ENCODE peak calls at places on chromosomes 7 and 10, in four cellular contexts. H is prostate gland, C is HCT116, T is H1. E is an unnamed sample.

GRCh38 chr10:24278519-24278889 is 69.6 kb downstream of the KIAA1217 start:
- DNase-seq in C (no peak), T (no peak), H (no peak), E (no peak)

GRCh38 chr10:47326306-47326926 is 4.2 kb downstream of the GDF2 start:
- DNase-seq in H (no peak), T (no peak), C (no peak), E (peak)

GRCh38 chr10:20776384-20776783 is 120.7 kb downstream of the NEBL start:
- DNase-seq in H (no peak), C (no peak), T (no peak), E (no peak)

GRCh38 chr7:30380294-30380693 is 95.9 kb downstream of the ZNRF2 start:
- DNase-seq in C (no peak), T (no peak), H (no peak), E (no peak)

GRCh38 chr7:77783540-77783939 is 14.7 kb downstream of the TMEM60 start:
- DNase-seq in T (no peak), C (no peak), H (no peak), E (no peak)

GRCh38 chr10:12340371-12340770 is 9.0 kb upstream of the CAMK1D start:
- DNase-seq in C (no peak), T (no peak), H (no peak), E (no peak)

GRCh38 chr7:22204312-22204711 is 152.6 kb downstream of the RAPGEF5 start:
- DNase-seq in C (no peak), T (no peak), H (no peak), E (no peak)

GRCh38 chr10:124722812-124723783 is 21.1 kb downstream of the FAM53B start:
- DNase-seq in H (no peak), T (no peak), C (no peak), E (peak)

GRCh38 chr10:111565542-111565941 is 488.7 kb downstream of the ADRA2A start:
- DNase-seq in T (no peak), H (no peak), C (no peak), E (no peak)

GRCh38 chr10:86599729-86600128 is 54.6 kb upstream of the OPN4 start:
- DNase-seq in H (no peak), T (no peak), C (no peak), E (no peak)

GRCh38 chr10:23081891-23082290 is 13.5 kb upstream of the MSRB2 start:
- DNase-seq in C (peak), H (no peak), T (no peak), E (no peak)

GRCh38 chr7:115634633-115635032 is 395.9 kb downstream of the TFEC start:
- DNase-seq in H (no peak), T (no peak), C (no peak), E (no peak)

GRCh38 chr10:79243211-79244067 is 103.8 kb upstream of the PPIF start:
- DNase-seq in T (no peak), C (no peak), H (no peak), E (no peak)

GRCh38 chr7:124462249-124462648 is 303.3 kb downstream of the GPR37 start:
- DNase-seq in C (no peak), T (no peak), H (no peak), E (no peak)

GRCh38 chr10:103514244-103514643 is 20.7 kb downstream of the NEURL1 start:
- DNase-seq in T (no peak), C (no peak), H (no peak), E (peak)

GRCh38 chr7:43583424-43584199 is 704 bp downstream of the STK17A start:
- DNase-seq in C (no peak), T (no peak), H (peak), E (peak)

GRCh38 chr10:48535416-48536225 is 69.3 kb downstream of the ARHGAP22 start:
- DNase-seq in C (no peak), H (no peak), T (no peak), E (no peak)

GRCh38 chr10:119687192-119688032 is 36.2 kb downstream of the BAG3 start:
- DNase-seq in T (peak), H (no peak), C (no peak), E (no peak)

GRCh38 chr10:42988517-42989395 is 88.1 kb upstream of the RET start:
- DNase-seq in T (no peak), H (no peak), C (no peak), E (peak)

GRCh38 chr7:18895456-18895855 is 222.0 kb downstream of the TWIST1 start:
- DNase-seq in C (peak), H (no peak), T (no peak), E (no peak)

GRCh38 chr7:1555813-1556540 is at the start of gene TMEM184A:
- DNase-seq in H (peak), C (peak), T (no peak), E (no peak)

GRCh38 chr10:25865267-25865666 is 68.8 kb upstream of the MYO3A start:
- DNase-seq in T (no peak), H (no peak), C (no peak), E (no peak)

GRCh38 chr10:3233486-3233990 is 61.0 kb upstream of the PITRM1 start:
- DNase-seq in C (no peak), T (no peak), H (no peak), E (no peak)

DNA sequence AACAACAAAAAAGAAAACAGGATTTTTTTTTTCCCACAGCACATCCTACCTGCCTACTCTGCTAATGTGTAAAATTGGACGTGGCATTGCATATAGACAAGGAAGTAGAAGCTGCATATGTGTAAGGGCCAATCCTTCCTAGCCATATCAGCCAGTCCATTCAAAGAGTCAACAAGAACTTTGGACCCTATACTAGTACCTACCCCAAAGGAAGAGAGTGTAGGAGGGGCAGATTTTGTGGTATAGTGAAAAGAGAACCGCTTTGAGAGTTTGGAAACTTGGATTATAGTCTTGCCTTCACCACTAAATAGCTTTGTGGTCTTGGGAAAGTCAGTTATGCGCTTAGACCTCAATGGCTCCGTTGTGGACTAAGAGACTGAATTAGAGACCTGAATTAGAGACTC is 12.1 kb upstream of the MCU start:
- DNase-seq in H (no peak), C (no peak), T (no peak), E (no peak)
- TF ChIP-seq POLR2AphosphoS5 in H (no peak), C (no peak), T (no peak), E (no peak)

GRCh38 chr7:95594185-95594584 is 2.1 kb downstream of the PDK4 start:
- DNase-seq in H (no peak), C (no peak), T (no peak), E (no peak)
- TF ChIP-seq POLR2AphosphoS5 in H (peak), C (no peak), T (no peak), E (no peak)

GRCh38 chr7:137501561-137501960 is 158.0 kb upstream of the PTN start:
- DNase-seq in T (no peak), H (no peak), C (no peak), E (no peak)
- TF ChIP-seq POLR2AphosphoS5 in T (no peak), H (no peak), C (no peak), E (no peak)

GRCh38 chr7:141016349-141016748 is 1.6 kb upstream of the MRPS33 start:
- DNase-seq in C (no peak), T (no peak), H (no peak), E (no peak)

GRCh38 chr7:141014091-141014490 is 661 bp downstream of the MRPS33 start:
- DNase-seq in C (no peak), H (no peak), T (no peak), E (no peak)

GRCh38 chr7:141014523-141015395 is at the start of gene MRPS33:
- DNase-seq in T (peak), C (peak), H (peak), E (peak)

GRCh38 chr7:141013345-141013715 is 1.4 kb downstream of the MRPS33 start:
- DNase-seq in T (no peak), H (no peak), C (no peak), E (no peak)

DNA sequence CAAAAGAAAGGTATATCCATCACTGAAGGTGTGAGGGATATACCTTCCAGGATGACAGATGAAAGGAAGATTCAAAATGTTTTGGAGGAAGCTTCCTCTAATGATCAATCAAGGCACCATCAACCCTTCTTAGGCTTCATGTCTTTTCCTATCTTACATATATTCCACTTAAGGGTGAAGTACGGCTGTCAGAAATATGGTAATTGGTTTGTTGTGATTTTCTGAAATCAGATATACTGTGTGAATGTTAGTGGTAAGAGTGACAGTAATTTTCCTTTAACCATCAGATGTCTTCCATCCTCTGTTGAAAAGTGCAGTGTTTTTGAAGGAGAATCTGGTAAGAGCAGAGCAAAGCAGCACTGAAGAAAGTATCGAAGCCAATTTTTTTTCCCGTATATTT is 2.8 kb upstream of the MRPS33 start:
- DNase-seq in C (no peak), H (no peak), T (no peak), E (no peak)
- TF ChIP-seq POLR2AphosphoS5 in C (no peak), H (no peak), T (no peak), E (no peak)

GRCh38 chr10:80453715-80454525 is at the start of gene TSPAN14:
- DNase-seq in T (no peak), H (peak), C (no peak), E (peak)
- TF ChIP-seq POLR2AphosphoS5 in T (no peak), H (peak), C (peak), E (peak)

GRCh38 chr7:17558558-17559332 is 260.3 kb downstream of the AHR start:
- DNase-seq in C (no peak), H (peak), T (no peak), E (no peak)
- TF ChIP-seq POLR2AphosphoS5 in C (no peak), H (peak), T (no peak), E (no peak)